ENCODE peak calls at places on chromosomes 2 and 18, in seven cellular contexts. C is HEK293T; A is upper lobe of right lung; V is activated CD4-positive, alpha-beta T cell treated with anti-CD3 and anti-CD28 coated beads, Interleukin-2, amount 50 U/mL, for 1 hour; Y is GM19239; Z is endothelial cell; M is ACHN. U is an unnamed sample.

GRCh38 chr2:37870829-37871228 is 54.3 kb upstream of the RMDN2 start:
- DNase-seq in C (no peak), A (no peak), V (no peak), Y (no peak), Z (no peak), M (peak), U (no peak)

GRCh38 chr2:149651229-149651628 is 63.7 kb upstream of the MMADHC start:
- DNase-seq in C (no peak), A (no peak), V (no peak), Y (no peak), Z (no peak), M (no peak), U (no peak)

GRCh38 chr2:169464508-169465386 is 14.5 kb upstream of the BBS5 start:
- DNase-seq in C (no peak), A (no peak), V (no peak), Y (no peak), Z (no peak), M (no peak), U (no peak)

GRCh38 chr2:43230481-43230880 is 4.1 kb upstream of the ZFP36L2 start:
- DNase-seq in C (no peak), A (no peak), V (no peak), Y (no peak), Z (no peak), M (no peak), U (no peak)

GRCh38 chr2:85826990-85827878 is 61.6 kb downstream of the ST3GAL5 start:
- DNase-seq in C (peak), A (peak), V (peak), Y (peak), Z (peak), M (peak), U (peak)

GRCh38 chr2:41941831-41942230 is 106.0 kb upstream of the PKDCC start:
- DNase-seq in C (no peak), A (no peak), V (no peak), Y (no peak), Z (no peak), M (no peak), U (peak)

GRCh38 chr2:96400049-96401000 is 64.8 kb downstream of the NCAPH start:
- DNase-seq in C (no peak), A (peak), V (no peak), Y (no peak), Z (no peak), M (no peak), U (no peak)

GRCh38 chr18:27921904-27922541 is 254.9 kb downstream of the CDH2 start:
- DNase-seq in C (peak), A (peak), V (no peak), Y (no peak), Z (no peak), M (peak), U (no peak)

GRCh38 chr2:159064446-159065301 is 96.2 kb downstream of the TANC1 start:
- DNase-seq in C (peak), A (no peak), V (no peak), Y (no peak), Z (no peak), M (no peak), U (no peak)

U was measured in left cardiac atrium.